ENCODE peak calls at places on chromosome 10, in five cellular contexts. B, K, T, R and D are unnamed samples.

GRCh38 chr10:79376751-79377556 is 29.7 kb downstream of the PPIF start:
- DNase-seq in B (peak; percentile 75), K (no peak), T (no peak), R (no peak), D (no peak)

GRCh38 chr10:78777466-78778256 is 291.1 kb upstream of the ZMIZ1 start:
- DNase-seq in B (no peak), K (no peak), T (no peak), R (no peak), D (no peak)

GRCh38 chr10:52092390-52092789 is 221.7 kb upstream of the DKK1 start:
- DNase-seq in B (no peak), K (no peak), T (no peak), R (no peak), D (no peak)

GRCh38 chr10:69479241-69479730 is 28.0 kb downstream of the TSPAN15 start:
- DNase-seq in B (no peak), K (no peak), T (no peak), R (no peak), D (no peak)

GRCh38 chr10:109429956-109430760 is 493.2 kb downstream of the XPNPEP1 start:
- DNase-seq in B (no peak), K (no peak), T (no peak), R (no peak), D (no peak)

GRCh38 chr10:13100349-13101294 is 659 bp downstream of the OPTN start:
- DNase-seq in B (no peak), K (peak; percentile 44), T (peak; percentile 10), R (peak; percentile 66), D (no peak)

GRCh38 chr10:79399242-79399831 is 46.1 kb downstream of the ZCCHC24 start:
- DNase-seq in B (peak; percentile 94), K (peak; percentile 49), T (no peak), R (no peak), D (peak; percentile 45)

GRCh38 chr10:8013619-8014018 is 40.9 kb upstream of the GATA3 start:
- DNase-seq in B (no peak), K (no peak), T (no peak), R (no peak), D (no peak)

GRCh38 chr10:115968236-115968635 is 304.8 kb downstream of the GFRA1 start:
- DNase-seq in B (no peak), K (no peak), T (no peak), R (no peak), D (no peak)

GRCh38 chr10:132487241-132488135 is 50.1 kb upstream of the INPP5A start:
- DNase-seq in B (no peak), K (no peak), T (no peak), R (peak; percentile 31), D (no peak)

GRCh38 chr10:116221053-116221452 is 52.0 kb downstream of the GFRA1 start:
- DNase-seq in B (no peak), K (no peak), T (no peak), R (no peak), D (no peak)

GRCh38 chr10:10677479-10677878 is 340.2 kb upstream of the CELF2 start:
- DNase-seq in B (no peak), K (peak; percentile 36), T (no peak), R (peak; percentile 66), D (no peak)

GRCh38 chr10:35384265-35384868 is 48.1 kb downstream of the CCNY start:
- DNase-seq in B (no peak), K (peak; percentile 21), T (no peak), R (peak; percentile 80), D (no peak)

GRCh38 chr10:132537713-132538020 is at the start of gene INPP5A:
- DNase-seq in B (no peak), K (no peak), T (no peak), R (no peak), D (no peak)

GRCh38 chr10:112650588-112651030 is 203.6 kb downstream of the VTI1A start:
- DNase-seq in B (no peak), K (peak; percentile 8), T (no peak), R (no peak), D (no peak)

GRCh38 chr10:29496341-29497162 is 138.2 kb downstream of the SVIL start:
- DNase-seq in B (peak; percentile 90), K (peak; percentile 64), T (peak; percentile 42), R (peak; percentile 78), D (peak; percentile 60)

GRCh38 chr10:126065751-126066150 is 169.4 kb downstream of the FANK1 start:
- DNase-seq in B (no peak), K (peak; percentile 36), T (no peak), R (no peak), D (no peak)

GRCh38 chr10:28939352-28940157 is 262.2 kb downstream of the BAMBI start:
- DNase-seq in B (no peak), K (no peak), T (no peak), R (peak; percentile 100), D (peak; percentile 73)

GRCh38 chr10:13346912-13347234 is 1.2 kb downstream of the SEPHS1 start:
- DNase-seq in B (no peak), K (no peak), T (no peak), R (no peak), D (no peak)

GRCh38 chr10:6579193-6579903 is 728 bp downstream of the PRKCQ start:
- DNase-seq in B (no peak), K (no peak), T (no peak), R (no peak), D (no peak)

GRCh38 chr10:110420401-110421193 is 77.1 kb upstream of the DUSP5 start:
- DNase-seq in B (no peak), K (no peak), T (no peak), R (no peak), D (no peak)

GRCh38 chr10:69345402-69345801 is 67.1 kb downstream of the HK1 start:
- DNase-seq in B (no peak), K (no peak), T (no peak), R (no peak), D (no peak)

GRCh38 chr10:24858244-24858907 is 94.0 kb downstream of the PRTFDC1 start:
- DNase-seq in B (no peak), K (peak; percentile 54), T (no peak), R (no peak), D (no peak)

GRCh38 chr10:102555781-102556328 is 52.1 kb downstream of the SUFU start:
- DNase-seq in B (no peak), K (peak; percentile 86), T (no peak), R (no peak), D (no peak)

GRCh38 chr10:510415-510881 is 179.0 kb downstream of the DIP2C start:
- DNase-seq in B (no peak), K (peak; percentile 17), T (no peak), R (peak; percentile 29), D (no peak)

GRCh38 chr10:109892885-109893284 is 30.4 kb downstream of the XPNPEP1 start:
- DNase-seq in B (no peak), K (no peak), T (no peak), R (no peak), D (no peak)

GRCh38 chr10:79068203-79068561 is 584 bp upstream of the ZMIZ1 start:
- DNase-seq in B (no peak), K (no peak), T (peak; percentile 27), R (no peak), D (no peak)

GRCh38 chr10:110747609-110748464 is 103.7 kb downstream of the RBM20 start:
- DNase-seq in B (no peak), K (no peak), T (no peak), R (no peak), D (no peak)

GRCh38 chr10:117166420-117167345 is 28.6 kb upstream of the VAX1 start:
- DNase-seq in B (no peak), K (peak; percentile 80), T (no peak), R (no peak), D (no peak)

GRCh38 chr10:52955337-52955736 is 182.8 kb upstream of the MBL2 start:
- DNase-seq in B (no peak), K (no peak), T (no peak), R (no peak), D (no peak)

GRCh38 chr10:89347706-89348457 is 20.1 kb downstream of the IFIT3 start:
- DNase-seq in B (no peak), K (no peak), T (no peak), R (no peak), D (no peak)

GRCh38 chr10:121041906-121042305 is 190.7 kb downstream of the WDR11 start:
- DNase-seq in B (no peak), K (no peak), T (no peak), R (no peak), D (no peak)

GRCh38 chr10:3350790-3351364 is 178.3 kb upstream of the PITRM1 start:
- DNase-seq in B (no peak), K (no peak), T (no peak), R (no peak), D (peak; percentile 42)
- TF ChIP-seq CTCF in B (no peak), K (no peak), T (no peak), R (no peak), D (no peak)

DNA sequence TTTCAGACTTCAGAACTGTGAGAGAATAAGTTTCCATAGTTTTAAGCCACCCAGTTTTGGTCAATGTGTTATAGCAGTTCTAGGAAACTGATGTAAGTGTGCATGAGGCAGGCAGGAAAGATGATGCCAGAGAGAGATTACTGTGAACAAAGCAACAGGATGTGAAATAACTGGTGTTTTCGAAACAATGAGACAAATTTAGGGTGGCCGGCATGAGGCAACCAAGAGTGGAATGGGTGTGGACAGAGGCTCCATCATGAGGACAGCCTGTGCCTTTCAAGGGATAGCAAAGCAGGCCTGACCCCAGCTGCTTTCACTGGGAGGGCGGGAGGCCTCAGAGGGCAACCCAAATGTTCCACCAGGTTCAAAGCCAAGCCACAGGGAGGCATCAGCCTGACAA is 67.3 kb upstream of the UCN3 start:
- DNase-seq in B (no peak), K (peak; percentile 10), T (no peak), R (no peak), D (no peak)
- TF ChIP-seq CTCF in B (no peak), K (no peak), T (no peak), R (no peak), D (no peak)

GRCh38 chr10:33939892-33940291 is 605.4 kb upstream of the NRP1 start:
- DNase-seq in B (no peak), K (peak; percentile 23), T (no peak), R (no peak), D (no peak)
- TF ChIP-seq CTCF in B (no peak), K (no peak), T (no peak), R (no peak), D (no peak)

DNA sequence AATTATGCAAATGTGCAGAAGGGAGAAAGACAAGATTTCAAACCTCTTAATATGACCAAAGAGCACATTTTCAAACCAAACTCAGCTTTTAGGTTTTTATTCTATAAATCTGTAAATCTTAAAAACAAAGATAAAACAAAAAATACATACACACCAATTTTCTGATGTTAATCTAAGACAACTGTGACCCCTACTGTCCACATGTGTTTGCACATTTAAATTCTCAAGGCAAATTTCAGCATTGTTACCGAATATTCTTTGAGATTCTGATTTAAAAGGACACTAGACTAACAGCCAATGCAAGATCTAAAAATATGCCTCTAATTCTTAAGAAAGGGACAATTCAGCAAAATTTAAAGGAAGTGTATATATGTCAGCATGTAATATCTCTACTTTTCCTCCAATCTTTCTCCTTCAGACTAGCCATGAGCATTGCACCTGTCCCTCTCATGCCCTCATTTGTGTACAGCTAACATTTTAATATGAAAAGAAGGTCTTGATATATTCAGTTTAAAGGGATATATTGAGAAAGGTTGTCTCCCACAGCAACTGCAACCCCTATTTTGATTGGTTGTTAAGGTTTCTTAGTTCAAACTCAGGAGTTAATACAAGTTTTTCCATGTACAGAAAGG is 417.9 kb downstream of the IPMK start:
- DNase-seq in B (no peak), K (peak; percentile 5), T (no peak), R (no peak), D (no peak)
- TF ChIP-seq CTCF in B (peak; percentile 68), K (peak; percentile 50), T (no peak), R (peak; percentile 62), D (peak; percentile 33)